ENCODE peak calls at places on chromosomes 12 and 14, in nine cellular contexts. S is posterior cingulate gyrus; W is GM10248; C is amniotic stem cell; P is mesenchymal stem cell; Z is GM12891; F is H7; E is activated CD4-positive, alpha-beta T cell treated with anti-CD3 and anti-CD28 coated beads, Interleukin-2, amount 50 U/mL, for 48 hours; X is NCI-H1105 treated with DMSO at 0.1 percent for 48 hours. N is an unnamed sample.
A peak's percentile ranks its signal among the peaks of the same experiment; 100 is the strongest.

GRCh38 chr14:53954551-53955233 is 1.9 kb downstream of the BMP4 start:
- DNase-seq in S (no peak), F (peak; percentile 70), C (no peak), X (peak; percentile 6), E (peak; percentile 17), Z (no peak), P (peak; percentile 63), W (no peak), N (no peak)

GRCh38 chr14:56490379-56490778 is 89.2 kb upstream of the TMEM260 start:
- DNase-seq in X (peak; percentile 60), F (no peak), S (no peak), C (no peak), P (peak; percentile 47), Z (no peak), W (no peak), E (no peak), N (no peak)

GRCh38 chr12:22631863-22632463 is 7.0 kb downstream of the ETNK1 start:
- DNase-seq in X (peak; percentile 19), W (no peak), S (no peak), F (no peak), Z (no peak), C (no peak), E (no peak), P (peak; percentile 32), N (no peak)

GRCh38 chr12:30797689-30798088 is 42.9 kb upstream of the CAPRIN2 start:
- DNase-seq in P (no peak), F (no peak), X (no peak), S (no peak), Z (no peak), E (no peak), W (no peak), C (no peak), N (no peak)

GRCh38 chr14:53432378-53432802 is 279.3 kb upstream of the DDHD1 start:
- DNase-seq in P (peak; percentile 51), E (no peak), S (no peak), Z (peak; percentile 29), W (peak; percentile 60), F (peak; percentile 79), X (peak; percentile 58), C (no peak), N (no peak)

GRCh38 chr12:80413462-80413861 is 30.6 kb upstream of the PTPRQ start:
- DNase-seq in S (no peak), E (no peak), X (no peak), Z (no peak), C (no peak), F (no peak), W (no peak), P (no peak), N (no peak)

GRCh38 chr14:103576371-103577024 is 13.7 kb downstream of the COA8 start:
- DNase-seq in F (peak; percentile 77), C (peak; percentile 64), S (peak; percentile 73), E (no peak), W (no peak), P (peak; percentile 89), X (peak; percentile 62), Z (no peak), N (no peak)

GRCh38 chr12:41286426-41286825 is 98.3 kb downstream of the PDZRN4 start:
- DNase-seq in Z (no peak), S (no peak), F (no peak), C (no peak), E (no peak), W (no peak), X (no peak), P (peak; percentile 34), N (no peak)

GRCh38 chr14:56759633-56760032 is 50.6 kb downstream of the OTX2 start:
- DNase-seq in Z (no peak), F (no peak), E (no peak), S (no peak), W (no peak), P (no peak), X (peak; percentile 11), C (no peak), N (no peak)

GRCh38 chr12:67068773-67069450 is 200.2 kb upstream of the CAND1 start:
- DNase-seq in S (peak; percentile 12), X (peak; percentile 69), C (no peak), W (peak; percentile 40), P (peak; percentile 46), E (peak; percentile 43), F (peak; percentile 89), Z (peak; percentile 25), N (peak; percentile 42)

GRCh38 chr14:65263161-65263788 is 149.3 kb upstream of the FUT8 start:
- DNase-seq in Z (no peak), P (no peak), E (no peak), C (no peak), F (no peak), W (no peak), X (no peak), S (no peak), N (no peak)

GRCh38 chr12:127596881-127597280 is 670.1 kb upstream of the TMEM132C start:
- DNase-seq in E (no peak), C (no peak), Z (no peak), S (no peak), F (no peak), W (no peak), X (no peak), P (no peak), N (no peak)

GRCh38 chr14:56561586-56561985 is 18.0 kb upstream of the TMEM260 start:
- DNase-seq in E (no peak), P (no peak), S (no peak), F (no peak), Z (no peak), C (no peak), W (no peak), X (no peak), N (no peak)

GRCh38 chr14:89214221-89214965 is 202.6 kb downstream of the FOXN3 start:
- DNase-seq in S (peak; percentile 21), W (no peak), Z (no peak), X (peak; percentile 90), E (no peak), F (no peak), P (no peak), C (no peak), N (no peak)

GRCh38 chr12:85755760-85756159 is 80.4 kb downstream of the RASSF9 start:
- DNase-seq in F (no peak), E (no peak), W (no peak), S (no peak), C (no peak), X (no peak), Z (no peak), P (no peak), N (no peak)

GRCh38 chr12:43267782-43268181 is 284.2 kb downstream of the ADAMTS20 start:
- DNase-seq in W (no peak), F (no peak), P (no peak), S (no peak), E (no peak), X (no peak), Z (no peak), C (no peak), N (no peak)

GRCh38 chr12:50087995-50088394 is 2.9 kb downstream of the SMARCD1 start:
- DNase-seq in E (no peak), S (no peak), F (no peak), Z (no peak), C (no peak), X (no peak), W (no peak), P (peak; percentile 54), N (no peak)

GRCh38 chr14:93079321-93079720 is 36.4 kb downstream of the ITPK1 start:
- DNase-seq in P (no peak), E (no peak), C (no peak), Z (no peak), F (no peak), X (no peak), S (no peak), W (no peak), N (no peak)

GRCh38 chr12:11970155-11970520 is 100.6 kb upstream of the BCL2L14 start:
- DNase-seq in Z (no peak), X (no peak), S (no peak), W (no peak), C (no peak), F (peak; percentile 38), E (no peak), P (no peak), N (no peak)

GRCh38 chr12:78759387-78759786 is 105.2 kb upstream of the SYT1 start:
- DNase-seq in E (no peak), F (no peak), W (no peak), C (no peak), Z (no peak), P (peak; percentile 6), X (no peak), S (no peak), N (no peak)

GRCh38 chr12:56248711-56249110 is 9.5 kb downstream of the ANKRD52 start:
- DNase-seq in F (no peak), W (no peak), C (no peak), S (no peak), Z (no peak), X (no peak), P (no peak), E (no peak), N (no peak)

GRCh38 chr12:96198970-96199369 is 4.8 kb downstream of the ELK3 start:
- DNase-seq in Z (no peak), X (no peak), F (no peak), E (no peak), S (no peak), W (no peak), C (peak; percentile 49), P (peak; percentile 91), N (no peak)

GRCh38 chr14:51430079-51430478 is 190.0 kb downstream of the TMX1 start:
- DNase-seq in Z (no peak), S (no peak), E (no peak), W (no peak), F (no peak), C (no peak), P (peak; percentile 15), X (no peak), N (no peak)

GRCh38 chr14:91154851-91155625 is 41.2 kb downstream of the DGLUCY start:
- DNase-seq in S (no peak), C (no peak), F (no peak), P (peak; percentile 84), X (peak; percentile 96), W (no peak), Z (no peak), E (peak; percentile 8), N (peak; percentile 15)

GRCh38 chr14:100256339-100256895 is 17.5 kb downstream of the YY1 start:
- DNase-seq in X (no peak), W (no peak), C (no peak), F (no peak), E (no peak), Z (no peak), S (no peak), P (no peak), N (no peak)

GRCh38 chr12:27781680-27782079 is 1.6 kb upstream of the MANSC4 start:
- DNase-seq in Z (no peak), P (peak; percentile 35), X (no peak), S (no peak), F (peak; percentile 57), E (no peak), W (no peak), C (no peak), N (no peak)

GRCh38 chr12:57666897-57667296 is 27.0 kb upstream of the OS9 start:
- DNase-seq in F (no peak), Z (no peak), E (no peak), W (no peak), X (no peak), C (no peak), P (no peak), S (no peak), N (no peak)

GRCh38 chr12:133129368-133130037 is 571 bp downstream of the ZNF891 start:
- DNase-seq in X (peak; percentile 25), S (no peak), F (no peak), E (peak; percentile 12), W (no peak), P (no peak), C (no peak), Z (no peak), N (no peak)

GRCh38 chr12:62279058-62279457 is 18.9 kb downstream of the USP15 start:
- DNase-seq in F (no peak), C (no peak), S (no peak), X (no peak), E (no peak), Z (no peak), P (no peak), W (no peak), N (no peak)

GRCh38 chr12:57242691-57243454 is 8.1 kb downstream of the STAC3 start:
- DNase-seq in X (peak; percentile 78), C (no peak), F (peak; percentile 97), P (peak; percentile 63), W (peak; percentile 72), E (peak; percentile 81), Z (peak; percentile 71), S (peak; percentile 52), N (peak; percentile 76)

GRCh38 chr12:123449103-123449736 is 8.7 kb upstream of the SNRNP35 start:
- DNase-seq in P (peak; percentile 25), W (no peak), F (no peak), Z (no peak), X (no peak), S (no peak), E (no peak), C (no peak), N (no peak)

N was measured in stimulated activated CD4-positive, alpha-beta T cell treated with anti-CD3 and anti-CD28 coated beads, Interleukin-4, amount 100 ng/mL, for 24 hours.